ENCODE peak calls at places on chromosomes 6 and 20, in nine cellular contexts. One of them, this sample, is unnamed. For H3K4me1, the result is how much of the 10 kb centered on the place peaks cover.

GRCh38 chr6:40907198-40907701 is 131.8 kb downstream of the UNC5CL start:
- DNase-seq in cardiac muscle cell: peak
- DNase-seq in psoas muscle: no peak
- DNase-seq in pancreas: peak
- DNase-seq in colonic mucosa: peak
- DNase-seq in left ventricle myocardium inferior: no peak
- DNase-seq in heart left ventricle: no peak
- DNase-seq in ascending aorta: no peak
- DNase-seq in A549: peak
- DNase-seq in this sample: no peak

GRCh38 chr20:25499031-25499430 is 86.3 kb downstream of the NINL start:
- DNase-seq in cardiac muscle cell: no peak
- DNase-seq in psoas muscle: no peak
- DNase-seq in pancreas: no peak
- DNase-seq in colonic mucosa: no peak
- DNase-seq in left ventricle myocardium inferior: no peak
- DNase-seq in heart left ventricle: no peak
- DNase-seq in ascending aorta: no peak
- DNase-seq in A549: no peak
- DNase-seq in this sample: no peak

GRCh38 chr6:6856538-6857523 is 250.9 kb upstream of the RREB1 start:
- DNase-seq in cardiac muscle cell: peak
- DNase-seq in psoas muscle: peak
- DNase-seq in pancreas: peak
- DNase-seq in colonic mucosa: peak
- DNase-seq in left ventricle myocardium inferior: peak
- DNase-seq in heart left ventricle: peak
- DNase-seq in ascending aorta: peak
- DNase-seq in A549: peak
- DNase-seq in this sample: peak

GRCh38 chr6:35080821-35081425 is 60.2 kb downstream of the TCP11 start:
- DNase-seq in cardiac muscle cell: no peak
- DNase-seq in psoas muscle: no peak
- DNase-seq in pancreas: no peak
- DNase-seq in colonic mucosa: no peak
- DNase-seq in left ventricle myocardium inferior: no peak
- DNase-seq in heart left ventricle: no peak
- DNase-seq in ascending aorta: peak
- DNase-seq in A549: no peak
- DNase-seq in this sample: peak

GRCh38 chr20:25309395-25310267 is 61.7 kb downstream of the PYGB start:
- DNase-seq in cardiac muscle cell: peak
- DNase-seq in psoas muscle: no peak
- DNase-seq in pancreas: no peak
- DNase-seq in colonic mucosa: peak
- DNase-seq in left ventricle myocardium inferior: no peak
- DNase-seq in heart left ventricle: no peak
- DNase-seq in ascending aorta: peak
- DNase-seq in A549: peak
- DNase-seq in this sample: no peak

GRCh38 chr6:134979142-134979541 is 29.2 kb upstream of the ALDH8A1 start:
- DNase-seq in cardiac muscle cell: no peak
- DNase-seq in psoas muscle: no peak
- DNase-seq in pancreas: no peak
- DNase-seq in colonic mucosa: no peak
- DNase-seq in left ventricle myocardium inferior: no peak
- DNase-seq in heart left ventricle: no peak
- DNase-seq in ascending aorta: no peak
- DNase-seq in A549: no peak
- DNase-seq in this sample: no peak

GRCh38 chr6:1792989-1793388 is 183.3 kb downstream of the FOXC1 start:
- DNase-seq in cardiac muscle cell: no peak
- DNase-seq in psoas muscle: no peak
- DNase-seq in pancreas: no peak
- DNase-seq in colonic mucosa: peak
- DNase-seq in left ventricle myocardium inferior: no peak
- DNase-seq in heart left ventricle: no peak
- DNase-seq in ascending aorta: no peak
- DNase-seq in A549: peak
- DNase-seq in this sample: no peak

GRCh38 chr20:38166707-38167233 is 1.7 kb upstream of the TGM2 start:
- DNase-seq in cardiac muscle cell: no peak
- DNase-seq in psoas muscle: no peak
- DNase-seq in pancreas: no peak
- DNase-seq in colonic mucosa: no peak
- DNase-seq in left ventricle myocardium inferior: no peak
- DNase-seq in heart left ventricle: no peak
- DNase-seq in ascending aorta: no peak
- DNase-seq in A549: no peak
- DNase-seq in this sample: no peak

GRCh38 chr6:32973144-32973854 is 4.9 kb downstream of the BRD2 start:
- DNase-seq in cardiac muscle cell: no peak
- DNase-seq in psoas muscle: no peak
- DNase-seq in pancreas: peak
- DNase-seq in colonic mucosa: peak
- DNase-seq in left ventricle myocardium inferior: no peak
- DNase-seq in heart left ventricle: no peak
- DNase-seq in ascending aorta: no peak
- DNase-seq in A549: peak
- DNase-seq in this sample: no peak

GRCh38 chr6:32970413-32971244 is 2.2 kb downstream of the BRD2 start:
- DNase-seq in cardiac muscle cell: peak
- DNase-seq in psoas muscle: peak
- DNase-seq in pancreas: peak
- DNase-seq in colonic mucosa: peak
- DNase-seq in left ventricle myocardium inferior: peak
- DNase-seq in heart left ventricle: peak
- DNase-seq in ascending aorta: peak
- DNase-seq in A549: peak
- DNase-seq in this sample: peak

GRCh38 chr6:32972353-32973143 is 4.2 kb downstream of the BRD2 start:
- DNase-seq in cardiac muscle cell: no peak
- DNase-seq in psoas muscle: no peak
- DNase-seq in pancreas: no peak
- DNase-seq in colonic mucosa: no peak
- DNase-seq in left ventricle myocardium inferior: no peak
- DNase-seq in heart left ventricle: no peak
- DNase-seq in ascending aorta: no peak
- DNase-seq in A549: no peak
- DNase-seq in this sample: no peak

GRCh38 chr6:32971245-32971580 is 2.8 kb downstream of the BRD2 start:
- DNase-seq in cardiac muscle cell: no peak
- DNase-seq in psoas muscle: no peak
- DNase-seq in pancreas: no peak
- DNase-seq in colonic mucosa: no peak
- DNase-seq in left ventricle myocardium inferior: no peak
- DNase-seq in heart left ventricle: no peak
- DNase-seq in ascending aorta: no peak
- DNase-seq in A549: no peak
- DNase-seq in this sample: no peak

DNA sequence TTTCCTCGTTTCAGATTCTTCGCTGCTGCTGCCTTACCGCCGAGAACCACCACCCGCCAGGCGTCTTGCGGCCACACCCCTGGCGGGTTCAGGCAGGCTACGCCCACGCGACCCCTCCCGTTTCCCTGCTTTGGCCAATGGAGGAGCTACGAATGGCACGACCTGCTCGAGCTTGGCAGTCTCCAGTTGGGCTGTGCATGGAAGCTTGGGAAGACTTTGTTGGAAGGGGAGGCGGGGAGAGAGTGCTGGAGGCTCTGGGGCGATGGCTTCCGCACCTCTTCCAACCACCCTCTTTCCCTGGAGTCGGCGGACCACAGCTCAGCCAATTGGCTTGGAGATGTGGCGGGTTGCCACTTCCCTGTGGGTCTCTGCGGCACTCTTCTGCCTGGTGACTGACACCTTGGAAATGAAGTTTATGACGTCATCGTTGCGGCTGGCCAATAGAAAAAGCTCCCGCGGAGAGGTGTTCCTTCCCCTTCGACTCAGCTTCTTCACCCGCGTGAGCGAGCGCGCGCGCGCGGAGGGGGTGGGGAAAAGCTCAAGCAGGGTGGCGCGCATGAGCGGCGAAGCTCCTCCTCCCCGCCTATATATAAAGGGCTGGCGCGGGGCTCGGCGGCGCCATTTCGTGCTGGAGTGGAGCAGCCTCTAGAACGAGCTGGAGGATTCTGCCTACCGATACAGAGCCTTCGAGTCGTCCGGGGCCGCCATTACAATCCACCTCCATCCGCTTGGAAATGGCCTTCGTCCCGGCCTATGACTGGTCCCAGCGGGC is 3.4 kb downstream of the BRD2 start:
- DNase-seq in cardiac muscle cell: peak
- DNase-seq in psoas muscle: peak
- DNase-seq in pancreas: peak
- DNase-seq in colonic mucosa: peak
- DNase-seq in left ventricle myocardium inferior: peak
- DNase-seq in heart left ventricle: peak
- DNase-seq in ascending aorta: peak
- DNase-seq in A549: peak
- DNase-seq in this sample: peak
- TF ChIP-seq CTCF in cardiac muscle cell: no peak
- TF ChIP-seq CTCF in psoas muscle: no peak
- TF ChIP-seq CTCF in pancreas: no peak
- TF ChIP-seq CTCF in colonic mucosa: no peak
- TF ChIP-seq CTCF in left ventricle myocardium inferior: peak
- TF ChIP-seq CTCF in heart left ventricle: no peak
- TF ChIP-seq CTCF in ascending aorta: no peak
- TF ChIP-seq CTCF in A549: no peak
- TF ChIP-seq CTCF in this sample: no peak

GRCh38 chr6:13404892-13405254 is 76.5 kb upstream of the TBC1D7 start:
- DNase-seq in cardiac muscle cell: no peak
- DNase-seq in psoas muscle: no peak
- DNase-seq in pancreas: no peak
- DNase-seq in colonic mucosa: no peak
- DNase-seq in left ventricle myocardium inferior: no peak
- DNase-seq in heart left ventricle: no peak
- DNase-seq in ascending aorta: no peak
- DNase-seq in A549: no peak
- DNase-seq in this sample: no peak
- H3K4me1 ChIP-seq in cardiac muscle cell: under half
- H3K4me1 ChIP-seq in psoas muscle: half or more
- H3K4me1 ChIP-seq in pancreas: under half
- H3K4me1 ChIP-seq in colonic mucosa: under half
- H3K4me1 ChIP-seq in left ventricle myocardium inferior: half or more
- H3K4me1 ChIP-seq in heart left ventricle: half or more
- H3K4me1 ChIP-seq in ascending aorta: under half
- H3K4me1 ChIP-seq in A549: half or more
- H3K4me1 ChIP-seq in this sample: under half

GRCh38 chr6:99613398-99613704 is 6.7 kb downstream of the PRDM13 start:
- DNase-seq in cardiac muscle cell: peak
- DNase-seq in psoas muscle: peak
- DNase-seq in pancreas: no peak
- DNase-seq in colonic mucosa: peak
- DNase-seq in left ventricle myocardium inferior: no peak
- DNase-seq in heart left ventricle: no peak
- DNase-seq in ascending aorta: no peak
- DNase-seq in A549: peak
- DNase-seq in this sample: no peak

GRCh38 chr6:99617131-99617530 is 10.5 kb downstream of the PRDM13 start:
- DNase-seq in cardiac muscle cell: no peak
- DNase-seq in psoas muscle: no peak
- DNase-seq in pancreas: no peak
- DNase-seq in colonic mucosa: no peak
- DNase-seq in left ventricle myocardium inferior: no peak
- DNase-seq in heart left ventricle: no peak
- DNase-seq in ascending aorta: no peak
- DNase-seq in A549: no peak
- DNase-seq in this sample: no peak

GRCh38 chr6:99612551-99613397 is 6.1 kb downstream of the PRDM13 start:
- DNase-seq in cardiac muscle cell: no peak
- DNase-seq in psoas muscle: peak
- DNase-seq in pancreas: no peak
- DNase-seq in colonic mucosa: no peak
- DNase-seq in left ventricle myocardium inferior: no peak
- DNase-seq in heart left ventricle: no peak
- DNase-seq in ascending aorta: no peak
- DNase-seq in A549: no peak
- DNase-seq in this sample: no peak

GRCh38 chr6:99613705-99614429 is 7.2 kb downstream of the PRDM13 start:
- DNase-seq in cardiac muscle cell: no peak
- DNase-seq in psoas muscle: peak
- DNase-seq in pancreas: no peak
- DNase-seq in colonic mucosa: no peak
- DNase-seq in left ventricle myocardium inferior: no peak
- DNase-seq in heart left ventricle: no peak
- DNase-seq in ascending aorta: no peak
- DNase-seq in A549: peak
- DNase-seq in this sample: no peak

GRCh38 chr6:99614430-99615161 is 8.0 kb downstream of the PRDM13 start:
- DNase-seq in cardiac muscle cell: no peak
- DNase-seq in psoas muscle: peak
- DNase-seq in pancreas: no peak
- DNase-seq in colonic mucosa: no peak
- DNase-seq in left ventricle myocardium inferior: no peak
- DNase-seq in heart left ventricle: no peak
- DNase-seq in ascending aorta: no peak
- DNase-seq in A549: peak
- DNase-seq in this sample: peak
- TF ChIP-seq CTCF in cardiac muscle cell: no peak
- TF ChIP-seq CTCF in psoas muscle: no peak
- TF ChIP-seq CTCF in pancreas: no peak
- TF ChIP-seq CTCF in colonic mucosa: no peak
- TF ChIP-seq CTCF in left ventricle myocardium inferior: no peak
- TF ChIP-seq CTCF in heart left ventricle: no peak
- TF ChIP-seq CTCF in ascending aorta: no peak
- TF ChIP-seq CTCF in A549: no peak
- TF ChIP-seq CTCF in this sample: peak

GRCh38 chr20:53574259-53574789 is 19.3 kb downstream of the ZNF217 start:
- DNase-seq in cardiac muscle cell: no peak
- DNase-seq in psoas muscle: no peak
- DNase-seq in pancreas: no peak
- DNase-seq in colonic mucosa: no peak
- DNase-seq in left ventricle myocardium inferior: no peak
- DNase-seq in heart left ventricle: no peak
- DNase-seq in ascending aorta: no peak
- DNase-seq in A549: no peak
- DNase-seq in this sample: peak

GRCh38 chr20:53574819-53575218 is 18.8 kb downstream of the ZNF217 start:
- DNase-seq in cardiac muscle cell: no peak
- DNase-seq in psoas muscle: no peak
- DNase-seq in pancreas: no peak
- DNase-seq in colonic mucosa: no peak
- DNase-seq in left ventricle myocardium inferior: no peak
- DNase-seq in heart left ventricle: no peak
- DNase-seq in ascending aorta: no peak
- DNase-seq in A549: no peak
- DNase-seq in this sample: peak

GRCh38 chr20:53576586-53577318 is 16.9 kb downstream of the ZNF217 start:
- DNase-seq in cardiac muscle cell: no peak
- DNase-seq in psoas muscle: no peak
- DNase-seq in pancreas: peak
- DNase-seq in colonic mucosa: no peak
- DNase-seq in left ventricle myocardium inferior: no peak
- DNase-seq in heart left ventricle: no peak
- DNase-seq in ascending aorta: peak
- DNase-seq in A549: no peak
- DNase-seq in this sample: no peak

GRCh38 chr20:53576195-53576580 is 17.5 kb downstream of the ZNF217 start:
- DNase-seq in cardiac muscle cell: no peak
- DNase-seq in psoas muscle: no peak
- DNase-seq in pancreas: peak
- DNase-seq in colonic mucosa: no peak
- DNase-seq in left ventricle myocardium inferior: no peak
- DNase-seq in heart left ventricle: no peak
- DNase-seq in ascending aorta: peak
- DNase-seq in A549: no peak
- DNase-seq in this sample: no peak

DNA sequence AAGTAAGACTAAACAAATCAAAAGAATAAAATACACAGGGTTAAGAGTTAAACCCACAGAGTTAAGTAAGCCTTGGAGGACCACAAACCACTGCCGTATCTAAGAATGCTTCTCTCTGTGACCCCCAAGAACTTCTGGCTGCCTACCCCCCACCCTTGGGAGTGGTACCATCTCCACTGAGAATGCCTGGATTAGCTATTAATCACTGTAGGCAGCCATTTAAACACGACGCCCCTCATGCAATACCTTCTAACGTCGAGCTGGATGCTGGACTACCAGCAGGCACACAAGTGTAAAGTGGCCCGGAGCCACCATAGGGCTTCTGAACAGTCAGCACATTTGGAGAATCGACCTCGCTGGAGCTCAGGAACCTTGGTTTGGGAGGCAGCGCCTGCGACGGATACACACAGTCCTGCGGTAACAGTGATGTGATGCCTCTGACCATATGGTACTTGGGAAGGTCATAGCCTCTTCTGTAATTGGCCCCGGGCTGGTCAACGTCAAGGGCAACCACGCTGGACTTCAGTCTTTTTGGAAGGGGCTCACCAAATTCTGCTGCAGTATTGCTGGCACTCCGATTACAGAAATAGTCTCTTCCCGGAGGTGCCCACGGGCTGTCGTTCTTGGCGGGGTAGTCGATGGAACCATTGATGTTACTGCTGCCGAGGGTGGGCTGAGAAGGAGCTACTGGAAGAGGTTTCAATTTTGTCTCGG is 18.0 kb downstream of the ZNF217 start:
- DNase-seq in cardiac muscle cell: no peak
- DNase-seq in psoas muscle: no peak
- DNase-seq in pancreas: peak
- DNase-seq in colonic mucosa: no peak
- DNase-seq in left ventricle myocardium inferior: no peak
- DNase-seq in heart left ventricle: no peak
- DNase-seq in ascending aorta: no peak
- DNase-seq in A549: no peak
- DNase-seq in this sample: peak
- H3K4me1 ChIP-seq in cardiac muscle cell: under half
- H3K4me1 ChIP-seq in psoas muscle: under half
- H3K4me1 ChIP-seq in pancreas: under half
- H3K4me1 ChIP-seq in colonic mucosa: under half
- H3K4me1 ChIP-seq in left ventricle myocardium inferior: under half
- H3K4me1 ChIP-seq in heart left ventricle: under half
- H3K4me1 ChIP-seq in ascending aorta: under half
- H3K4me1 ChIP-seq in A549: under half
- H3K4me1 ChIP-seq in this sample: under half

This sample was measured in Caco-2.